ENCODE peak calls at places on chromosomes 5 and 9, in six cellular contexts. One of them, this sample, is unnamed.

GRCh38 chr5:24855485-24855884 is 210.7 kb upstream of the CDH10 start:
- DNase-seq in A549: no peak
- DNase-seq in NB4: peak
- DNase-seq in K562: no peak
- DNase-seq in GM12878: no peak
- DNase-seq in endothelial cell of umbilical vein: no peak
- DNase-seq in this sample: no peak

GRCh38 chr5:150734579-150735384 is 24.0 kb downstream of the DCTN4 start:
- DNase-seq in A549: no peak
- DNase-seq in NB4: peak
- DNase-seq in K562: peak
- DNase-seq in GM12878: peak
- DNase-seq in endothelial cell of umbilical vein: no peak
- DNase-seq in this sample: no peak

GRCh38 chr9:110316255-110316921 is 21.3 kb downstream of the TXNDC8 start:
- DNase-seq in A549: no peak
- DNase-seq in NB4: peak
- DNase-seq in K562: no peak
- DNase-seq in GM12878: no peak
- DNase-seq in endothelial cell of umbilical vein: no peak
- DNase-seq in this sample: no peak

GRCh38 chr5:33994845-33995244 is 10.4 kb upstream of the SLC45A2 start:
- DNase-seq in A549: no peak
- DNase-seq in NB4: no peak
- DNase-seq in K562: no peak
- DNase-seq in GM12878: no peak
- DNase-seq in endothelial cell of umbilical vein: no peak
- DNase-seq in this sample: no peak

GRCh38 chr9:95272830-95273229 is 44.7 kb downstream of the FANCC start:
- DNase-seq in A549: no peak
- DNase-seq in NB4: no peak
- DNase-seq in K562: no peak
- DNase-seq in GM12878: no peak
- DNase-seq in endothelial cell of umbilical vein: no peak
- DNase-seq in this sample: no peak

GRCh38 chr5:138542956-138543729 is at the start of gene ETF1:
- DNase-seq in A549: peak
- DNase-seq in NB4: peak
- DNase-seq in K562: peak
- DNase-seq in GM12878: peak
- DNase-seq in endothelial cell of umbilical vein: peak
- DNase-seq in this sample: peak

GRCh38 chr5:150612405-150612804 is 28.1 kb upstream of the SYNPO start:
- DNase-seq in A549: no peak
- DNase-seq in NB4: no peak
- DNase-seq in K562: no peak
- DNase-seq in GM12878: no peak
- DNase-seq in endothelial cell of umbilical vein: peak
- DNase-seq in this sample: no peak

GRCh38 chr5:135467051-135467625 is 15.0 kb upstream of the TIFAB start:
- DNase-seq in A549: no peak
- DNase-seq in NB4: no peak
- DNase-seq in K562: no peak
- DNase-seq in GM12878: no peak
- DNase-seq in endothelial cell of umbilical vein: no peak
- DNase-seq in this sample: no peak

GRCh38 chr9:137441289-137441934 is at the start of gene ENTPD8:
- DNase-seq in A549: peak
- DNase-seq in NB4: peak
- DNase-seq in K562: peak
- DNase-seq in GM12878: no peak
- DNase-seq in endothelial cell of umbilical vein: no peak
- DNase-seq in this sample: peak

GRCh38 chr9:96299823-96300222 is 2.2 kb downstream of the HSD17B3 start:
- DNase-seq in A549: no peak
- DNase-seq in NB4: no peak
- DNase-seq in K562: no peak
- DNase-seq in GM12878: no peak
- DNase-seq in endothelial cell of umbilical vein: no peak
- DNase-seq in this sample: no peak

GRCh38 chr5:91000743-91001142 is 382.4 kb downstream of the ARRDC3 start:
- DNase-seq in A549: no peak
- DNase-seq in NB4: no peak
- DNase-seq in K562: no peak
- DNase-seq in GM12878: no peak
- DNase-seq in endothelial cell of umbilical vein: no peak
- DNase-seq in this sample: no peak

GRCh38 chr5:171848006-171848405 is 62.4 kb downstream of the SMIM23 start:
- DNase-seq in A549: no peak
- DNase-seq in NB4: no peak
- DNase-seq in K562: no peak
- DNase-seq in GM12878: no peak
- DNase-seq in endothelial cell of umbilical vein: no peak
- DNase-seq in this sample: no peak

GRCh38 chr5:1299961-1300360 is 5.1 kb upstream of the TERT start:
- DNase-seq in A549: no peak
- DNase-seq in NB4: no peak
- DNase-seq in K562: no peak
- DNase-seq in GM12878: no peak
- DNase-seq in endothelial cell of umbilical vein: no peak
- DNase-seq in this sample: no peak

DNA sequence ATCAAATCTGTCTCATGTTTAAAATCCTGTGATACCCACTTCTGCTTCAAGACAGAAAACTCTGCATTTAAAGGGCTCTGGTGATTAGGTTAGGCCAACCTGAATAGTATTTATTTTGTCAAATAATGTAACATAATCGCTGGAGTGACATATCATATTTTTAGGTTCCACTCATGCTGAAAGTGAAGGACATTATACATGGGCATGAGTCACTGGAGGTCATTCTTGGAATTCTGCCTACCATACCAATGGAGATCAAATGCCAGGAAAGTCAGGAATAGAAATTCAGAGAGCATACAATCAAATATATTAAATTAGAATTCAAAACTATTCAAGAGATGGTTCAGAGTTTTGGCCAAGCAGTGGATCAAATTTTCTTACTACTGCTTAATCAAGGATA is 97.1 kb upstream of the PRSS3 start:
- DNase-seq in A549: no peak
- DNase-seq in NB4: no peak
- DNase-seq in K562: no peak
- DNase-seq in GM12878: no peak
- DNase-seq in endothelial cell of umbilical vein: no peak
- DNase-seq in this sample: no peak
- TF ChIP-seq MYC in A549: no peak
- TF ChIP-seq MYC in NB4: no peak
- TF ChIP-seq MYC in K562: no peak
- TF ChIP-seq MYC in GM12878: no peak
- TF ChIP-seq MYC in endothelial cell of umbilical vein: no peak
- TF ChIP-seq MYC in this sample: no peak

DNA sequence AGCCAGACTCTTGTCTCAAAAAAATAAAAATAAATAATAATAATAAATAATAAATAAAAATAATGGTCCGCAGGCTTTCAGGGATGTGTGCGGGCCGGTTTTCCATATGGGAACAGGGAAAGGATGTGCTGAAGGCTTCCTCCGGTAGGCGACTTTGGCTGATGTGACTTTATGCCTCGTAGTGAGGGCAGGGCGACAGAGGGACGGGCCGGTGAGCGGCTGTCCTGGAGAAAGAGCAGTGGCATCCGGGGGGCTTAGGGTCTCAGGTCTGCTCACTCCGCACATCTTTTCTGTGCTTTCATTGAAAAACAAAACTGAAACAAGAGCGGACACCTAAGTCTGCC is 811 bp upstream of the PRRX2 start:
- DNase-seq in A549: no peak
- DNase-seq in NB4: no peak
- DNase-seq in K562: no peak
- DNase-seq in GM12878: no peak
- DNase-seq in endothelial cell of umbilical vein: no peak
- DNase-seq in this sample: no peak
- TF ChIP-seq MYC in A549: no peak
- TF ChIP-seq MYC in NB4: no peak
- TF ChIP-seq MYC in K562: no peak
- TF ChIP-seq MYC in GM12878: no peak
- TF ChIP-seq MYC in endothelial cell of umbilical vein: no peak
- TF ChIP-seq MYC in this sample: no peak

GRCh38 chr5:55226934-55227737 is at the start of gene MCIDAS:
- DNase-seq in A549: peak
- DNase-seq in NB4: peak
- DNase-seq in K562: peak
- DNase-seq in GM12878: no peak
- DNase-seq in endothelial cell of umbilical vein: peak
- DNase-seq in this sample: no peak
- TF ChIP-seq MYC in A549: no peak
- TF ChIP-seq MYC in NB4: peak
- TF ChIP-seq MYC in K562: no peak
- TF ChIP-seq MYC in GM12878: no peak
- TF ChIP-seq MYC in endothelial cell of umbilical vein: no peak
- TF ChIP-seq MYC in this sample: no peak

DNA sequence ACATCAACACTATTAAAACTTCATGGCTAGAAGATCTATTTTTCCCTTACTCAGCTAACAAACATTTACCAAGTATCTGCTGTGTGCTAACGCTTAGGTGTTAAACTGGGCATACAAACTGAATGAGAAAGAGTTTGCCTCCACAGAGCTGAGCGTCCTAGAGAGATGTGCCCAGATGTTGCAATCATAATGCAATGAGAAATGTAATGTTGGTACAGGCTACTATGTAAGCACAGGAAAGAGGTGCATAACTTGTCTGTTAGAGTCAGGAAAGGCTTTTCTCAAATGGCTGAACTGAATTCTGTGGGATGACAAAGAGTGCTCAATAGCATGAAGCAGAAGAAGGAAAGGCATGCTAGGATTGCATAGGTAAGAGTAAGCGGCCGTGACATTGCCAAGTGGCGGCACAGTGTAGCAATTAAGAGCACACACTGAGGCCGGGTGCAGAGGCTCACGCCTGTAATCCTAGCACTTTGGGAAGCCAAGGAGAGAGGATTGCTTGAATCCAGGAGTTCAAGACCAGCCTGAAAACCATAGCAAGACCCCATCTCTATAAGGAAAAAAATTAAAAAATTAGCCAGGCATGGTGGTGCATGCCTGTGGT is 137.8 kb downstream of the MEF2C start:
- DNase-seq in A549: no peak
- DNase-seq in NB4: no peak
- DNase-seq in K562: no peak
- DNase-seq in GM12878: no peak
- DNase-seq in endothelial cell of umbilical vein: no peak
- DNase-seq in this sample: no peak
- TF ChIP-seq MYC in A549: no peak
- TF ChIP-seq MYC in NB4: no peak
- TF ChIP-seq MYC in K562: no peak
- TF ChIP-seq MYC in GM12878: no peak
- TF ChIP-seq MYC in endothelial cell of umbilical vein: no peak
- TF ChIP-seq MYC in this sample: no peak

DNA sequence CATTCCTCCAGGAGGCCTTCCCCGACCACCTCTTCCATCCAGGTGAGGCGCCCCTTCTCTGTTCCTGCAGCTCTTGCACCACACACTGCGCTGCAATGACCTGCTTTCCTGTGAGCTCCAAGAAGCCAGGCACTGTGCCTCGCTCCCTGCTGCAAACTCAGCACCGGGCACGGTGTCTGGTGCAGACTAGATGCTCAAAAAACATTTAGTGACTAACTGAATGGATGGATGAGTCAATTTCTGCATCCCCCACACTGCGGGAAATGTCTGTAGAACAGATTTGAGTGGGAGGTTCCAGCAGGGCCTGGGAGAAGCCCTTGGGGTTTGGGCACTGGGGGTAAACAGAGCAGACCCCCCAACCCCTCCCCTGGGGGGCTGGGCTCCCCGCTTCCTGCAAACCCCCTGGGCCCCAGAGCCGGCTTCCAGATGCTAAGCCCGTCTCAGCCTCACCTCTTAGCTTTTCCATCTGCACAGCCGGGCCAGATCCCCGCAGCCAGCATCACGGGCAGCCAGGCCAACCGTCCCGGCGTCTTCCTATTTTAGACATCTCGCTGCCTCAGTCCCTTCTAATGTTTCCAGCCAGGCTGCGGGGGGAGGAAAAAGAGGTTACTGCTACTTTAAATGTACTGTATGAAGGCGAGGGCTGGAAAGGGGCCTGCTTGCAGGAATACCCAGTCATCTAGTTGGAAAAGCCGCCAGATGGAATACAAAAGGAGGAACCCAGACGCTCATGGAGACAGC is 66.9 kb upstream of the GGTA1 start:
- DNase-seq in A549: no peak
- DNase-seq in NB4: peak
- DNase-seq in K562: no peak
- DNase-seq in GM12878: no peak
- DNase-seq in endothelial cell of umbilical vein: peak
- DNase-seq in this sample: no peak
- TF ChIP-seq MYC in A549: no peak
- TF ChIP-seq MYC in NB4: no peak
- TF ChIP-seq MYC in K562: no peak
- TF ChIP-seq MYC in GM12878: no peak
- TF ChIP-seq MYC in endothelial cell of umbilical vein: no peak
- TF ChIP-seq MYC in this sample: no peak

GRCh38 chr9:79581388-79581787 is 9.6 kb downstream of the TLE4 start:
- DNase-seq in A549: no peak
- DNase-seq in NB4: no peak
- DNase-seq in K562: no peak
- DNase-seq in GM12878: no peak
- DNase-seq in endothelial cell of umbilical vein: peak
- DNase-seq in this sample: no peak
- TF ChIP-seq MYC in A549: no peak
- TF ChIP-seq MYC in NB4: no peak
- TF ChIP-seq MYC in K562: no peak
- TF ChIP-seq MYC in GM12878: no peak
- TF ChIP-seq MYC in endothelial cell of umbilical vein: no peak
- TF ChIP-seq MYC in this sample: no peak

This sample was measured in HepG2.